ENCODE peak calls at places on chromosomes 6 and 20, in four cellular contexts. G, A, N and L are unnamed samples.

GRCh38 chr6:2890981-2891767 is 11.9 kb downstream of the SERPINB9 start:
- DNase-seq in G (no peak), A (no peak), N (no peak), L (no peak)

GRCh38 chr6:1678966-1679690 is 69.4 kb downstream of the FOXC1 start:
- DNase-seq in G (no peak), A (no peak), N (peak; percentile 41), L (no peak)

GRCh38 chr6:133646021-133646682 is 242.8 kb upstream of the TCF21 start:
- DNase-seq in G (no peak), A (no peak), N (peak; percentile 86), L (no peak)

GRCh38 chr6:132568611-132569010 is 1.5 kb upstream of the TAAR6 start:
- DNase-seq in G (no peak), A (no peak), N (no peak), L (no peak)

GRCh38 chr20:9583151-9583550 is 68.8 kb downstream of the LAMP5 start:
- DNase-seq in G (no peak), A (no peak), N (no peak), L (no peak)

GRCh38 chr6:89131599-89131998 is 13.7 kb upstream of the SRSF12 start:
- DNase-seq in G (no peak), A (no peak), N (no peak), L (no peak)

GRCh38 chr6:107333491-107333890 is 125.9 kb downstream of the PDSS2 start:
- DNase-seq in G (no peak), A (no peak), N (no peak), L (no peak)

GRCh38 chr20:44745560-44746366 is at the start of gene KCNK15:
- DNase-seq in G (peak; percentile 62), A (peak; percentile 73), N (peak; percentile 13), L (no peak)

GRCh38 chr6:135496805-135497411 is 632 bp downstream of the AHI1 start:
- DNase-seq in G (no peak), A (no peak), N (peak; percentile 10), L (no peak)